ENCODE peak calls at places on chromosome 15, in ten cellular contexts. Y, P, T, L, C, R, W, U, X and V are unnamed samples.

GRCh38 chr15:36301931-36302330 is 277.5 kb upstream of the CDIN1 start:
- DNase-seq in U (no peak), Y (no peak), R (no peak), W (no peak), L (no peak), X (no peak), P (peak), T (no peak), C (no peak), V (no peak)

GRCh38 chr15:25706176-25706970 is 156.8 kb downstream of the ATP10A start:
- DNase-seq in T (no peak), L (no peak), P (no peak), C (no peak), U (no peak), W (no peak), R (no peak), X (peak), Y (no peak), V (no peak)

GRCh38 chr15:64697911-64698369 is 77.4 kb downstream of the RBPMS2 start:
- DNase-seq in U (peak), C (no peak), Y (peak), W (no peak), T (no peak), R (no peak), L (no peak), X (no peak), P (peak), V (no peak)

GRCh38 chr15:42921049-42921731 is 612 bp upstream of the TTBK2 start:
- DNase-seq in C (peak), R (peak), L (no peak), W (peak), U (peak), X (no peak), Y (no peak), T (no peak), P (peak), V (no peak)

GRCh38 chr15:73075151-73075859 is 23.0 kb downstream of the NEO1 start:
- DNase-seq in R (no peak), T (no peak), U (peak), P (peak), Y (no peak), C (no peak), W (no peak), X (no peak), L (no peak), V (no peak)

GRCh38 chr15:36271048-36271447 is 308.4 kb upstream of the CDIN1 start:
- DNase-seq in P (no peak), R (no peak), Y (no peak), T (no peak), X (no peak), W (peak), C (no peak), L (no peak), U (no peak), V (no peak)

GRCh38 chr15:33382491-33382890 is 71.7 kb downstream of the RYR3 start:
- DNase-seq in X (no peak), R (no peak), W (no peak), P (no peak), Y (no peak), C (no peak), L (no peak), T (no peak), U (no peak), V (no peak)

GRCh38 chr15:25682349-25682748 is 180.8 kb downstream of the ATP10A start:
- DNase-seq in Y (no peak), T (no peak), P (no peak), W (no peak), C (no peak), U (no peak), R (no peak), X (no peak), L (no peak), V (no peak)

GRCh38 chr15:44712108-44713005 is 1.0 kb downstream of the B2M start:
- DNase-seq in T (peak), Y (peak), L (peak), X (peak), P (peak), U (peak), W (no peak), C (peak), R (peak), V (peak)

GRCh38 chr15:73482184-73482583 is 39.2 kb downstream of the REC114 start:
- DNase-seq in Y (no peak), U (no peak), C (no peak), X (no peak), R (no peak), L (no peak), P (no peak), W (no peak), T (no peak), V (no peak)

GRCh38 chr15:79315623-79316328 is 4.9 kb downstream of the TMED3 start:
- DNase-seq in X (no peak), W (no peak), P (no peak), U (no peak), C (peak), R (no peak), T (no peak), Y (no peak), L (no peak), V (no peak)

GRCh38 chr15:56460046-56460445 is 4.9 kb downstream of the MNS1 start:
- DNase-seq in X (no peak), P (no peak), T (no peak), R (no peak), C (no peak), Y (no peak), L (no peak), W (no peak), U (no peak), V (no peak)

GRCh38 chr15:34116620-34117019 is 14.7 kb downstream of the PGBD4 start:
- DNase-seq in U (no peak), C (no peak), P (no peak), Y (no peak), L (no peak), T (no peak), W (no peak), R (no peak), X (no peak), V (no peak)

GRCh38 chr15:42137461-42138261 is 18.8 kb downstream of the PLA2G4F start:
- DNase-seq in U (peak), W (peak), X (peak), Y (no peak), R (peak), P (peak), C (no peak), L (no peak), T (peak), V (peak)

GRCh38 chr15:74176262-74177208 is 3.0 kb downstream of the ISLR start:
- DNase-seq in W (no peak), T (no peak), C (peak), R (no peak), P (no peak), L (no peak), Y (no peak), U (no peak), X (peak), V (no peak)

GRCh38 chr15:90230071-90230494 is 3.7 kb downstream of the CIB1 start:
- DNase-seq in T (no peak), X (no peak), P (no peak), W (no peak), U (no peak), L (no peak), Y (peak), R (no peak), C (peak), V (no peak)

GRCh38 chr15:49083471-49084284 is 37.4 kb upstream of the SECISBP2L start:
- DNase-seq in X (no peak), L (peak), Y (no peak), P (peak), U (no peak), R (no peak), C (no peak), W (no peak), T (no peak), V (no peak)

GRCh38 chr15:31263751-31264533 is 62.7 kb upstream of the KLF13 start:
- DNase-seq in X (peak), W (no peak), R (no peak), T (no peak), P (no peak), U (peak), L (no peak), C (peak), Y (peak), V (no peak)

GRCh38 chr15:26081758-26082068 is 218.6 kb upstream of the ATP10A start:
- DNase-seq in C (peak), W (no peak), Y (no peak), X (no peak), R (no peak), P (no peak), L (no peak), T (peak), U (no peak), V (no peak)

GRCh38 chr15:44427756-44428724 is 611 bp downstream of the CTDSPL2 start:
- DNase-seq in T (peak), R (peak), Y (no peak), X (no peak), P (no peak), W (no peak), C (no peak), U (peak), L (no peak), V (peak)

GRCh38 chr15:48965972-48966371 is 2.3 kb upstream of the SHC4 start:
- DNase-seq in R (peak), X (no peak), L (no peak), W (no peak), C (no peak), U (peak), Y (no peak), P (peak), T (no peak), V (no peak)

GRCh38 chr15:62928996-62929350 is 113.6 kb upstream of the TPM1 start:
- DNase-seq in Y (no peak), L (peak), X (no peak), T (peak), P (peak), W (no peak), U (peak), R (no peak), C (no peak), V (peak)

GRCh38 chr15:26864664-26865191 is 2.1 kb upstream of the GABRA5 start:
- DNase-seq in U (peak), Y (peak), L (no peak), C (peak), R (peak), X (no peak), T (no peak), W (peak), P (peak), V (peak)

GRCh38 chr15:29825205-29825604 is 2.9 kb upstream of the TJP1 start:
- DNase-seq in T (no peak), C (no peak), W (no peak), U (no peak), P (no peak), X (no peak), Y (no peak), L (no peak), R (peak), V (no peak)

GRCh38 chr15:40499931-40500330 is 29.1 kb downstream of the CHST14 start:
- DNase-seq in L (no peak), R (no peak), P (no peak), C (no peak), X (no peak), W (no peak), Y (no peak), U (peak), T (no peak), V (no peak)

GRCh38 chr15:71141572-71141971 is 26.3 kb downstream of the THSD4 start:
- DNase-seq in R (no peak), W (no peak), Y (no peak), P (no peak), U (no peak), T (no peak), L (no peak), X (no peak), C (no peak), V (no peak)

GRCh38 chr15:90266061-90266431 is 574 bp downstream of the NGRN start:
- DNase-seq in Y (peak), L (no peak), C (no peak), U (peak), P (peak), R (peak), W (no peak), T (no peak), X (peak), V (no peak)

GRCh38 chr15:70632981-70633380 is 130.4 kb downstream of the UACA start:
- DNase-seq in C (no peak), P (no peak), X (no peak), T (no peak), W (peak), U (peak), L (no peak), R (no peak), Y (no peak), V (no peak)

GRCh38 chr15:74173545-74174215 is at the start of gene ISLR:
- DNase-seq in Y (peak), X (no peak), W (no peak), U (no peak), P (peak), T (no peak), L (no peak), C (peak), R (peak), V (no peak)

GRCh38 chr15:98131924-98132323 is 171.4 kb downstream of the ARRDC4 start:
- DNase-seq in P (peak), L (no peak), Y (no peak), X (no peak), C (no peak), T (no peak), W (no peak), U (no peak), R (no peak), V (peak)

GRCh38 chr15:81294501-81294850 is 29.5 kb downstream of the STARD5 start:
- DNase-seq in W (no peak), P (no peak), Y (no peak), X (no peak), T (no peak), L (no peak), C (no peak), U (no peak), R (no peak), V (no peak)

GRCh38 chr15:86863226-86863915 is 783.7 kb downstream of the AGBL1 start:
- DNase-seq in C (no peak), X (no peak), Y (no peak), U (peak), W (no peak), T (no peak), P (peak), L (no peak), R (peak), V (peak)

GRCh38 chr15:56927816-56928215 is 9.4 kb downstream of the TCF12 start:
- DNase-seq in P (no peak), L (no peak), R (peak), T (no peak), Y (no peak), X (no peak), W (peak), C (no peak), U (no peak), V (no peak)

GRCh38 chr15:31377030-31377429 is 50.4 kb downstream of the KLF13 start:
- DNase-seq in R (no peak), U (no peak), X (peak), C (no peak), Y (no peak), T (no peak), L (no peak), W (no peak), P (no peak), V (no peak)

GRCh38 chr15:101309436-101310162 is 14.6 kb upstream of the SNRPA1 start:
- DNase-seq in P (no peak), W (no peak), R (no peak), X (peak), L (no peak), T (no peak), U (no peak), Y (no peak), C (no peak), V (no peak)

GRCh38 chr15:75037685-75038084 is 14.3 kb downstream of the PPCDC start:
- DNase-seq in X (no peak), L (no peak), C (no peak), U (no peak), Y (no peak), T (no peak), W (no peak), R (peak), P (no peak), V (no peak)

GRCh38 chr15:74497584-74497983 is 36.6 kb upstream of the UBL7 start:
- DNase-seq in L (no peak), W (no peak), U (peak), T (no peak), P (peak), R (no peak), X (no peak), C (no peak), Y (no peak), V (no peak)

GRCh38 chr15:40769310-40770146 is at the start of gene C15orf62:
- DNase-seq in C (no peak), Y (no peak), L (no peak), X (peak), P (peak), R (peak), U (peak), W (no peak), T (no peak), V (no peak)

DNA sequence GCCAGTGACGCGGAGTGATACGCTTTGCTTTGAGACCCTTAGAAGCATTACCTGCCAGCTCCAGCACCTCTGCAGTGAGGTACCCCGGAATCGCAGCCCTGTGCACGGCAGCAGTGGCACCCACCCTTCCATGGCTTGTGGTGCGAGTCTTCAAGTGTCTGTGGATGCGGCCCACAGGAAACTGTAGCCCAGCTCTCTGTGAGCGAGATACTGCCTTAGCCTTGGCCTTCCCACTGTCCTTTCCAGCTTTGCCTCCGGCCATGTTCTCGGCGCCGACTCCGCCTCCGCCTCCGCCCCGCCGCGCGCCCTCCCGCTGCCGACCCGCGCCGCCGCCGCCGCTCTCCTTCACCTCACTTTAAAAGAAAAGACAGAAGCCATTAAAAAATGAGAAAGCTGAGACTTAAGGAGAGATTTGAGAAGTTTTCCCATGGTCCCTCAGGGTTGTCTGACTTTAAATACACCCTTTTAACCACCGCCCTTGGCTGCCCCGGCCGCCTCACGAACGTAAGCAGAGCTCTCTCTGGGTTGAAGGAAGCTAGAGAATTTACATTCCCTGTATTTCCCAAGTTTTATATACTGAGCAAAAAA is 78.5 kb upstream of the FAM174B start:
- DNase-seq in P (peak), R (peak), C (peak), Y (peak), L (no peak), W (no peak), T (no peak), U (no peak), X (peak), V (no peak)
- H3K4me3 ChIP-seq in P (peak), R (peak), C (no peak), Y (peak), L (peak), W (peak), T (no peak), U (peak), X (peak), V (peak)

GRCh38 chr15:88542342-88542733 is 4.1 kb downstream of the DET1 start:
- DNase-seq in R (peak), L (no peak), X (no peak), U (no peak), Y (peak), C (no peak), T (no peak), P (peak), W (no peak), V (peak)
- H3K4me3 ChIP-seq in R (no peak), L (no peak), X (no peak), U (no peak), Y (no peak), C (no peak), T (no peak), P (no peak), W (no peak), V (no peak)

GRCh38 chr15:93067649-93068085 is 21.3 kb downstream of the RGMA start:
- DNase-seq in Y (no peak), L (no peak), P (no peak), T (no peak), R (no peak), X (no peak), W (no peak), C (no peak), U (peak), V (no peak)

GRCh38 chr15:93063796-93064690 is 25.0 kb downstream of the RGMA start:
- DNase-seq in L (no peak), T (no peak), X (no peak), U (peak), R (no peak), Y (no peak), C (no peak), P (no peak), W (no peak), V (no peak)

GRCh38 chr15:93066834-93067648 is 22.0 kb downstream of the RGMA start:
- DNase-seq in C (no peak), R (no peak), L (no peak), U (peak), X (no peak), W (no peak), T (no peak), Y (no peak), P (peak), V (no peak)

GRCh38 chr15:93065641-93066045 is 23.4 kb downstream of the RGMA start:
- DNase-seq in P (no peak), X (no peak), Y (no peak), R (no peak), U (no peak), W (no peak), L (no peak), C (no peak), T (no peak), V (no peak)

DNA sequence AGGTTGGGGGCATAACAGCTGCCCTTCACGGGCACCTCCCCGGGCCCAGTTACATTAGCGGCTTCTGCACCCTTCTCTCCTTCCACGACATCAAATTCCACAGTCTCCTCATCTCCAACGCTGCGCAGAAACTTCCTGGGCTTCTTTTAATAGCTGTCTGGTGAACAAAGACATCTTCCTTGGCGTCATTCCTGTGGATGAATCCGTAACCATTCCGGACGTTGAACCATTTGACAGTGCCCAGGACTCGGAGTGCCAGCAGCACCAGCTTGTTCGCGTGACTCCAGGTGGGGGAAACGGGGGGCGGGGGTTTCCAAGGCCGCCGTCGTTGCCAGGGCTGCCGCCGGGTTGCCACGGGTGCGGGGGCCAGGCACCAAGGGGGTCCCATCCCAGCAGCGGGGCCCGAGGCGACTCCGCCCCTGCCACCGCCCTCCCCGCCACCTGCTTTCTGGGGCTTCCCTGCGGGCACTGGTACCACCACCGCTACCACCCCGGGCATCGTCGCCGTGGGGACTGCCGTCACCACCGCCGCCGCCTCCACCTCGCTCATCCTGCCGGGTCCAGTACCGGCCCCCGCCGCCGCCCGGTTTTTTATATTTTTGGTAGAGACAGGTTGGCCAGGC is 22.8 kb downstream of the RGMA start:
- DNase-seq in C (no peak), P (no peak), U (no peak), W (no peak), L (no peak), Y (no peak), T (no peak), X (no peak), R (no peak), V (no peak)
- H3K4me3 ChIP-seq in C (no peak), P (no peak), U (no peak), W (no peak), L (no peak), Y (no peak), T (no peak), X (no peak), R (no peak), V (no peak)

GRCh38 chr15:65835452-65835851 is 33.8 kb upstream of the RAB11A start:
- DNase-seq in W (no peak), L (no peak), C (no peak), U (no peak), X (no peak), T (no peak), P (peak), R (no peak), Y (no peak), V (no peak)

GRCh38 chr15:65834603-65835282 is 34.5 kb upstream of the RAB11A start:
- DNase-seq in Y (no peak), W (no peak), U (no peak), L (no peak), X (no peak), R (no peak), P (no peak), T (no peak), C (no peak), V (no peak)

GRCh38 chr15:65836665-65837064 is 32.6 kb upstream of the RAB11A start:
- DNase-seq in C (no peak), L (no peak), R (no peak), T (no peak), P (no peak), Y (no peak), X (no peak), W (no peak), U (peak), V (no peak)

GRCh38 chr15:65832549-65833364 is 36.5 kb upstream of the RAB11A start:
- DNase-seq in R (peak), Y (peak), T (peak), C (peak), U (peak), L (peak), W (peak), X (peak), P (peak), V (peak)

GRCh38 chr15:65833501-65834220 is 35.6 kb upstream of the RAB11A start:
- DNase-seq in X (no peak), Y (peak), P (peak), U (no peak), T (peak), C (peak), L (no peak), W (no peak), R (no peak), V (no peak)
- H3K4me3 ChIP-seq in X (peak), Y (peak), P (no peak), U (no peak), T (peak), C (no peak), L (no peak), W (no peak), R (no peak), V (no peak)